ENCODE peak calls at places on chromosomes 13 and 19, in nine cellular contexts. One of them, this sample, is unnamed.

GRCh38 chr13:50449465-50449864 is 394.0 kb downstream of the DLEU7 start:
- DNase-seq in psoas muscle: no peak
- DNase-seq in endothelial cell: no peak
- DNase-seq in neural crest cell: no peak
- DNase-seq in H9: no peak
- DNase-seq in BJ: no peak
- DNase-seq in AG04450: no peak
- DNase-seq in WERI-Rb-1: no peak
- DNase-seq in left ventricle myocardium inferior: no peak
- DNase-seq in this sample: no peak

GRCh38 chr13:37889811-37890210 is 20.2 kb upstream of the TRPC4 start:
- DNase-seq in AG04450: no peak
- DNase-seq in H9: no peak
- DNase-seq in BJ: no peak
- DNase-seq in left ventricle myocardium inferior: no peak
- DNase-seq in endothelial cell: no peak
- DNase-seq in WERI-Rb-1: no peak
- DNase-seq in neural crest cell: no peak
- DNase-seq in psoas muscle: no peak
- DNase-seq in this sample: no peak

GRCh38 chr13:72805663-72806341 is 23.9 kb downstream of the PIBF1 start:
- DNase-seq in BJ: no peak
- DNase-seq in AG04450: no peak
- DNase-seq in left ventricle myocardium inferior: no peak
- DNase-seq in psoas muscle: no peak
- DNase-seq in WERI-Rb-1: no peak
- DNase-seq in endothelial cell: no peak
- DNase-seq in neural crest cell: no peak
- DNase-seq in H9: no peak
- DNase-seq in this sample: no peak

GRCh38 chr19:41795031-41795461 is 1.3 kb upstream of the CEACAM3 start:
- DNase-seq in H9: peak; percentile 65
- DNase-seq in endothelial cell: peak; percentile 64
- DNase-seq in neural crest cell: peak; percentile 48
- DNase-seq in psoas muscle: no peak
- DNase-seq in AG04450: no peak
- DNase-seq in WERI-Rb-1: peak; percentile 69
- DNase-seq in left ventricle myocardium inferior: no peak
- DNase-seq in BJ: no peak
- DNase-seq in this sample: peak; percentile 53

GRCh38 chr13:50127017-50127725 is 111.9 kb downstream of the KCNRG start:
- DNase-seq in psoas muscle: peak; percentile 71
- DNase-seq in BJ: no peak
- DNase-seq in WERI-Rb-1: no peak
- DNase-seq in H9: peak; percentile 58
- DNase-seq in left ventricle myocardium inferior: peak; percentile 58
- DNase-seq in AG04450: no peak
- DNase-seq in endothelial cell: peak; percentile 32
- DNase-seq in neural crest cell: peak; percentile 40
- DNase-seq in this sample: peak; percentile 51

GRCh38 chr13:98821372-98822237 is 69.1 kb upstream of the SLC15A1 start:
- DNase-seq in psoas muscle: no peak
- DNase-seq in AG04450: no peak
- DNase-seq in endothelial cell: no peak
- DNase-seq in WERI-Rb-1: no peak
- DNase-seq in H9: no peak
- DNase-seq in neural crest cell: no peak
- DNase-seq in BJ: peak; percentile 40
- DNase-seq in left ventricle myocardium inferior: no peak
- DNase-seq in this sample: no peak

GRCh38 chr19:21084343-21084742 is 2.3 kb downstream of the ZNF714 start:
- DNase-seq in WERI-Rb-1: no peak
- DNase-seq in endothelial cell: no peak
- DNase-seq in H9: no peak
- DNase-seq in left ventricle myocardium inferior: no peak
- DNase-seq in BJ: peak; percentile 29
- DNase-seq in AG04450: peak; percentile 6
- DNase-seq in neural crest cell: no peak
- DNase-seq in psoas muscle: no peak
- DNase-seq in this sample: no peak

GRCh38 chr13:106083620-106084350 is 451.7 kb downstream of the EFNB2 start:
- DNase-seq in AG04450: no peak
- DNase-seq in BJ: no peak
- DNase-seq in WERI-Rb-1: peak; percentile 55
- DNase-seq in left ventricle myocardium inferior: no peak
- DNase-seq in H9: peak; percentile 47
- DNase-seq in neural crest cell: no peak
- DNase-seq in endothelial cell: peak; percentile 31
- DNase-seq in psoas muscle: no peak
- DNase-seq in this sample: no peak

GRCh38 chr13:47499358-47500150 is 501.5 kb downstream of the SUCLA2 start:
- DNase-seq in psoas muscle: no peak
- DNase-seq in WERI-Rb-1: no peak
- DNase-seq in BJ: peak; percentile 77
- DNase-seq in left ventricle myocardium inferior: no peak
- DNase-seq in endothelial cell: no peak
- DNase-seq in AG04450: peak; percentile 63
- DNase-seq in neural crest cell: no peak
- DNase-seq in H9: no peak
- DNase-seq in this sample: no peak

GRCh38 chr13:64819081-64819480 is 2411.1 kb downstream of the PCDH9 start:
- DNase-seq in neural crest cell: no peak
- DNase-seq in BJ: no peak
- DNase-seq in psoas muscle: no peak
- DNase-seq in AG04450: no peak
- DNase-seq in WERI-Rb-1: no peak
- DNase-seq in left ventricle myocardium inferior: no peak
- DNase-seq in endothelial cell: no peak
- DNase-seq in H9: no peak
- DNase-seq in this sample: no peak

GRCh38 chr19:44694184-44694579 is 4.8 kb upstream of the CEACAM16 start:
- DNase-seq in WERI-Rb-1: no peak
- DNase-seq in H9: no peak
- DNase-seq in endothelial cell: no peak
- DNase-seq in BJ: no peak
- DNase-seq in neural crest cell: no peak
- DNase-seq in psoas muscle: no peak
- DNase-seq in AG04450: no peak
- DNase-seq in left ventricle myocardium inferior: no peak
- DNase-seq in this sample: no peak

GRCh38 chr13:95323930-95324662 is 22.8 kb upstream of the ABCC4 start:
- DNase-seq in AG04450: no peak
- DNase-seq in BJ: no peak
- DNase-seq in WERI-Rb-1: no peak
- DNase-seq in psoas muscle: no peak
- DNase-seq in left ventricle myocardium inferior: no peak
- DNase-seq in endothelial cell: peak; percentile 26
- DNase-seq in neural crest cell: peak; percentile 11
- DNase-seq in H9: no peak
- DNase-seq in this sample: no peak

GRCh38 chr19:29529646-29530548 is 4.1 kb downstream of the VSTM2B start:
- DNase-seq in left ventricle myocardium inferior: no peak
- DNase-seq in psoas muscle: no peak
- DNase-seq in WERI-Rb-1: no peak
- DNase-seq in BJ: no peak
- DNase-seq in neural crest cell: no peak
- DNase-seq in H9: peak; percentile 71
- DNase-seq in endothelial cell: peak; percentile 31
- DNase-seq in AG04450: no peak
- DNase-seq in this sample: peak; percentile 69

GRCh38 chr19:31066385-31066784 is 282.9 kb downstream of the TSHZ3 start:
- DNase-seq in neural crest cell: no peak
- DNase-seq in BJ: peak; percentile 9
- DNase-seq in H9: no peak
- DNase-seq in psoas muscle: no peak
- DNase-seq in WERI-Rb-1: no peak
- DNase-seq in left ventricle myocardium inferior: no peak
- DNase-seq in AG04450: peak; percentile 34
- DNase-seq in endothelial cell: no peak
- DNase-seq in this sample: no peak

GRCh38 chr13:108155185-108156106 is 59.9 kb downstream of the LIG4 start:
- DNase-seq in AG04450: no peak
- DNase-seq in WERI-Rb-1: peak; percentile 75
- DNase-seq in neural crest cell: peak; percentile 65
- DNase-seq in endothelial cell: peak; percentile 59
- DNase-seq in psoas muscle: no peak
- DNase-seq in left ventricle myocardium inferior: peak; percentile 37
- DNase-seq in H9: peak; percentile 33
- DNase-seq in BJ: no peak
- DNase-seq in this sample: peak; percentile 71

GRCh38 chr19:45492137-45492626 is 4.7 kb downstream of the RTN2 start:
- DNase-seq in BJ: no peak
- DNase-seq in H9: no peak
- DNase-seq in left ventricle myocardium inferior: no peak
- DNase-seq in psoas muscle: no peak
- DNase-seq in WERI-Rb-1: no peak
- DNase-seq in endothelial cell: no peak
- DNase-seq in AG04450: no peak
- DNase-seq in neural crest cell: no peak
- DNase-seq in this sample: no peak

GRCh38 chr19:47610902-47611301 is 2.0 kb downstream of the BICRA start:
- DNase-seq in AG04450: no peak
- DNase-seq in H9: no peak
- DNase-seq in BJ: no peak
- DNase-seq in neural crest cell: no peak
- DNase-seq in WERI-Rb-1: no peak
- DNase-seq in left ventricle myocardium inferior: no peak
- DNase-seq in endothelial cell: no peak
- DNase-seq in psoas muscle: no peak
- DNase-seq in this sample: no peak

GRCh38 chr19:58538257-58539168 is 5.4 kb upstream of the TRIM28 start:
- DNase-seq in WERI-Rb-1: no peak
- DNase-seq in psoas muscle: no peak
- DNase-seq in BJ: no peak
- DNase-seq in endothelial cell: peak; percentile 78
- DNase-seq in left ventricle myocardium inferior: peak; percentile 33
- DNase-seq in AG04450: no peak
- DNase-seq in neural crest cell: peak; percentile 63
- DNase-seq in H9: peak; percentile 94
- DNase-seq in this sample: peak; percentile 88

GRCh38 chr19:2618611-2619010 is 83.9 kb downstream of the GNG7 start:
- DNase-seq in neural crest cell: no peak
- DNase-seq in BJ: no peak
- DNase-seq in H9: no peak
- DNase-seq in endothelial cell: no peak
- DNase-seq in psoas muscle: peak; percentile 68
- DNase-seq in AG04450: no peak
- DNase-seq in WERI-Rb-1: no peak
- DNase-seq in left ventricle myocardium inferior: peak; percentile 69
- DNase-seq in this sample: no peak

GRCh38 chr19:18063463-18063862 is 23.3 kb downstream of the IL12RB1 start:
- DNase-seq in WERI-Rb-1: peak; percentile 40
- DNase-seq in H9: peak; percentile 73
- DNase-seq in left ventricle myocardium inferior: no peak
- DNase-seq in endothelial cell: peak; percentile 33
- DNase-seq in AG04450: no peak
- DNase-seq in BJ: no peak
- DNase-seq in psoas muscle: no peak
- DNase-seq in neural crest cell: peak; percentile 56
- DNase-seq in this sample: peak; percentile 36
- TF ChIP-seq CTCF in WERI-Rb-1: peak; percentile 56
- TF ChIP-seq CTCF in H9: peak; percentile 58
- TF ChIP-seq CTCF in left ventricle myocardium inferior: no peak
- TF ChIP-seq CTCF in endothelial cell: peak; percentile 22
- TF ChIP-seq CTCF in AG04450: no peak
- TF ChIP-seq CTCF in BJ: peak; percentile 16
- TF ChIP-seq CTCF in psoas muscle: no peak
- TF ChIP-seq CTCF in neural crest cell: peak; percentile 51
- TF ChIP-seq CTCF in this sample: no peak

GRCh38 chr19:51009061-51009891 is 7.9 kb upstream of the KLK8 start:
- DNase-seq in endothelial cell: no peak
- DNase-seq in neural crest cell: no peak
- DNase-seq in H9: no peak
- DNase-seq in WERI-Rb-1: no peak
- DNase-seq in left ventricle myocardium inferior: no peak
- DNase-seq in AG04450: no peak
- DNase-seq in psoas muscle: no peak
- DNase-seq in BJ: no peak
- DNase-seq in this sample: no peak
- TF ChIP-seq CTCF in endothelial cell: no peak
- TF ChIP-seq CTCF in neural crest cell: no peak
- TF ChIP-seq CTCF in H9: no peak
- TF ChIP-seq CTCF in WERI-Rb-1: no peak
- TF ChIP-seq CTCF in left ventricle myocardium inferior: no peak
- TF ChIP-seq CTCF in AG04450: no peak
- TF ChIP-seq CTCF in psoas muscle: no peak
- TF ChIP-seq CTCF in BJ: no peak
- TF ChIP-seq CTCF in this sample: no peak

DNA sequence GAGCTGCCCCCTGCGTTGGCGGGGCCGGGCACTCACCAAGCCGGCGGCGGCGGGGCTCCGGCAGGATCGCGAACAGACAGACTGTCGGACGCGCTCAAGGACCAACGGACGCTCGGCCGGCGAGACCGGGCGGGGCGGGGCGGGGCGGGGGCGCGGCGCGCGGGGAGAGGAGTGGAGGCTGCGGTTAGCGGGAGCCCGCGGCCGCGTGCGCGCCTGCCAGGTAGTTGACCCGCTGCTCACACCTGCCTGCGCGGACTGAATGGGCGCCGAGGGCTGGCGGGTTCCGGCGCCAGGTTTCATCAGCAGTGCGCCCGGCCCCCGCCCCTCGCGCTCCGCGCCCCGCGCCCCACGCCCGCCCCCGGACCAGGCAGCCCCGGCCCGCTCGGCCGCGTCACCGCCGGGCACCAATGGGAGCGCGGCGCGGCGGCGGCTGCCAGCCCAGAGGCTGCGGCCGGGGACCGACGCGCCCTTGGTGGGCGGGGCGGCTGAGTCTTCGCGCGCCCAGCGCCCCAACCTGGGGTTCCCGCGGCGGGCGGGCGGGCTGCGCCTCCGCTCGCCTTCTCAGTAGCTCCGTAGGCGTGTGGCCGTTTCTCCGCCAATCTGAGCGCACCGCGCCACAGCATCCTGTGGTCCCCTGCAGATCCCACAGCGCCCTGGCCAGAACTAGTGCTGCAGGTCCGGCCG is at the start of gene SLC7A1:
- DNase-seq in BJ: no peak
- DNase-seq in AG04450: no peak
- DNase-seq in left ventricle myocardium inferior: peak; percentile 73
- DNase-seq in endothelial cell: peak; percentile 72
- DNase-seq in WERI-Rb-1: peak; percentile 80
- DNase-seq in H9: peak; percentile 92
- DNase-seq in neural crest cell: peak; percentile 67
- DNase-seq in psoas muscle: peak; percentile 76
- DNase-seq in this sample: peak; percentile 86
- TF ChIP-seq CTCF in BJ: peak; percentile 11
- TF ChIP-seq CTCF in AG04450: no peak
- TF ChIP-seq CTCF in left ventricle myocardium inferior: no peak
- TF ChIP-seq CTCF in endothelial cell: no peak
- TF ChIP-seq CTCF in WERI-Rb-1: no peak
- TF ChIP-seq CTCF in H9: no peak
- TF ChIP-seq CTCF in neural crest cell: peak; percentile 28
- TF ChIP-seq CTCF in psoas muscle: no peak
- TF ChIP-seq CTCF in this sample: no peak

DNA sequence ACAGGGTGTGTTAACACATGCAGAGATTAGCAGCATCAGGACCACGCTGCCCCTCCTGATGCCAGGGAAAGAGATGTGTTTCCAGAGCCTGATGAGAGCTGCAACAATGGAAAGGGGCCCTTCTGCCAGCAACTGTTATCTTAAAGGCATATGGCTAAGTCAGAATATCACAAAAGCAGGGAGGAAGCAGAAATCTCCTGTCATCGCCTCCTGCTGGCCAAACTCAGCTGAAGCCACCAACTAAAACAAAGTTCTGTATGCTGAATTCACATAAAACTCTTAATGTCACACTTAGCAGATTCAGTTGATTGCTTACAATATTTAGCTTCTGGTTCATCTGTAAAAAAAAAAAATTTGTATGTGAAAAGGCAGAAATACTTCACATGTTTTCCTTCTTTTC is 178.2 kb downstream of the GPC5 start:
- DNase-seq in AG04450: no peak
- DNase-seq in psoas muscle: no peak
- DNase-seq in BJ: no peak
- DNase-seq in left ventricle myocardium inferior: no peak
- DNase-seq in endothelial cell: peak; percentile 49
- DNase-seq in H9: peak; percentile 58
- DNase-seq in WERI-Rb-1: peak; percentile 51
- DNase-seq in neural crest cell: peak; percentile 4
- DNase-seq in this sample: peak; percentile 4
- TF ChIP-seq CTCF in AG04450: no peak
- TF ChIP-seq CTCF in psoas muscle: no peak
- TF ChIP-seq CTCF in BJ: no peak
- TF ChIP-seq CTCF in left ventricle myocardium inferior: no peak
- TF ChIP-seq CTCF in endothelial cell: peak; percentile 72
- TF ChIP-seq CTCF in H9: peak; percentile 77
- TF ChIP-seq CTCF in WERI-Rb-1: peak; percentile 81
- TF ChIP-seq CTCF in neural crest cell: peak; percentile 58
- TF ChIP-seq CTCF in this sample: peak; percentile 41

This sample was measured in nephron progenitor cell.